ENCODE peak calls at places on chromosomes 7 and 10, in five cellular contexts. Y is neuronal stem cell, L is H9, G is trophoblast cell, P is mesenchymal stem cell. B is an unnamed sample.

GRCh38 chr7:20402297-20403230 is 71.9 kb downstream of the ITGB8 start:
- DNase-seq in Y (no peak), L (no peak), G (no peak), P (no peak), B (no peak)

GRCh38 chr7:94045566-94045965 is 41.4 kb upstream of the BET1 start:
- DNase-seq in L (no peak), G (no peak), Y (no peak), P (no peak), B (no peak)

GRCh38 chr7:45661302-45661995 is 87.3 kb downstream of the ADCY1 start:
- DNase-seq in P (no peak), L (peak), G (no peak), Y (no peak), B (no peak)

GRCh38 chr7:107663196-107663595 is 2.6 kb downstream of the SLC26A4 start:
- DNase-seq in Y (no peak), L (no peak), P (no peak), G (no peak), B (no peak)

GRCh38 chr10:132516771-132517725 is 20.5 kb upstream of the INPP5A start:
- DNase-seq in P (peak), G (peak), L (peak), Y (peak), B (peak)

GRCh38 chr7:15929406-15929805 is 242.9 kb upstream of the MEOX2 start:
- DNase-seq in L (no peak), G (no peak), Y (no peak), P (no peak), B (no peak)

GRCh38 chr7:25809441-25809840 is 342.6 kb upstream of the NFE2L3 start:
- DNase-seq in G (no peak), L (no peak), P (no peak), Y (no peak), B (no peak)

GRCh38 chr7:118158766-118159165 is 25.2 kb upstream of the LSM8 start:
- DNase-seq in L (no peak), G (no peak), Y (peak), P (no peak), B (no peak)

GRCh38 chr7:29619111-29619510 is 55.5 kb downstream of the PRR15 start:
- DNase-seq in G (peak), Y (no peak), P (no peak), L (no peak), B (no peak)

GRCh38 chr7:23467731-23468720 is 2.3 kb downstream of the IGF2BP3 start:
- DNase-seq in G (peak), P (peak), L (peak), Y (peak), B (no peak)

GRCh38 chr7:106512217-106512616 is 148.7 kb downstream of the CCDC71L start:
- DNase-seq in L (no peak), G (no peak), Y (no peak), P (no peak), B (no peak)

GRCh38 chr10:124472071-124472470 is 10.4 kb downstream of the LHPP start:
- DNase-seq in P (no peak), L (no peak), Y (no peak), G (no peak), B (no peak)

GRCh38 chr7:153858335-153858734 is 193.9 kb upstream of the DPP6 start:
- DNase-seq in G (peak), Y (no peak), L (no peak), P (no peak), B (no peak)

GRCh38 chr10:13839430-13839986 is 252.7 kb downstream of the PRPF18 start:
- DNase-seq in P (peak), G (peak), Y (no peak), L (no peak), B (no peak)

GRCh38 chr10:103641326-103641725 is 147.8 kb downstream of the NEURL1 start:
- DNase-seq in Y (no peak), G (no peak), L (no peak), P (no peak), B (no peak)

GRCh38 chr10:48533540-48533939 is 71.3 kb downstream of the ARHGAP22 start:
- DNase-seq in G (no peak), L (no peak), Y (no peak), P (no peak), B (no peak)

GRCh38 chr7:92242972-92243371 is 2.7 kb downstream of the KRIT1 start:
- DNase-seq in G (no peak), L (no peak), P (no peak), Y (no peak), B (no peak)

GRCh38 chr10:93481931-93482834 is at the start of gene MYOF:
- DNase-seq in P (peak), G (peak), L (peak), Y (peak), B (peak)

DNA sequence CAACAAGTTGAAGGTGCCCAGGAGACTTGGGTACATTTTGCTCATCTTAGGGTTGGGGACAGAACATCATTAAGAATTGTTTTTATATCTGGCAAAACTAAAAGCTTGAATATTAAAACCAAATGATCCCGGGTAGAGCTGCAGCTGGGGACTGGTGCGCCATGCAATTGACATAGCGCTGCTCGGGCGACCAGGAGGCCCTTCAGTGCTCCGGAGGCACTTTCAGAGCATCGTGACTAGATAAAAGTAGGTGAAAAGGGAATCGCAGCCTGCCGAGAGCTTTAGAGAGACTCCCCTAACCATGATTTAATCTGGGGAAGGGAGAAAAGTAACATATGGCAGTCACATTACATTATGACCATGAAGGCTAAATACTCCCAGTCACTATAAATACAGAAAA is 21.4 kb downstream of the FOXK1 start:
- DNase-seq in G (no peak), L (no peak), Y (no peak), P (no peak), B (no peak)
- H2BK12ac ChIP-seq in G (no peak), L (no peak), Y (no peak), P (peak), B (no peak)

GRCh38 chr10:30819306-30820190 is 190.0 kb upstream of the LYZL2 start:
- DNase-seq in L (no peak), Y (no peak), P (peak), G (no peak), B (no peak)

GRCh38 chr10:30818854-30819253 is 189.3 kb upstream of the LYZL2 start:
- DNase-seq in L (no peak), P (no peak), Y (no peak), G (peak), B (no peak)

GRCh38 chr10:30817541-30817940 is 188.0 kb upstream of the LYZL2 start:
- DNase-seq in G (no peak), Y (no peak), L (no peak), P (no peak), B (no peak)

GRCh38 chr10:30816812-30817193 is 187.2 kb upstream of the LYZL2 start:
- DNase-seq in G (no peak), P (no peak), Y (no peak), L (no peak), B (no peak)

GRCh38 chr10:30818010-30818660 is 188.6 kb upstream of the LYZL2 start:
- DNase-seq in Y (no peak), P (peak), L (no peak), G (peak), B (no peak)
- H2BK12ac ChIP-seq in Y (peak), P (peak), L (no peak), G (no peak), B (no peak)

GRCh38 chr7:138979988-138980574 is 1.1 kb downstream of the KIAA1549 start:
- DNase-seq in L (no peak), P (peak), G (peak), Y (no peak), B (no peak)

GRCh38 chr7:138982204-138982623 is 1.0 kb upstream of the KIAA1549 start:
- DNase-seq in P (peak), G (no peak), Y (no peak), L (no peak), B (no peak)

GRCh38 chr7:138979226-138979979 is 1.8 kb downstream of the KIAA1549 start:
- DNase-seq in Y (no peak), P (peak), L (no peak), G (peak), B (no peak)

GRCh38 chr7:138980575-138981285 is 459 bp downstream of the KIAA1549 start:
- DNase-seq in Y (no peak), L (no peak), G (peak), P (peak), B (peak)

DNA sequence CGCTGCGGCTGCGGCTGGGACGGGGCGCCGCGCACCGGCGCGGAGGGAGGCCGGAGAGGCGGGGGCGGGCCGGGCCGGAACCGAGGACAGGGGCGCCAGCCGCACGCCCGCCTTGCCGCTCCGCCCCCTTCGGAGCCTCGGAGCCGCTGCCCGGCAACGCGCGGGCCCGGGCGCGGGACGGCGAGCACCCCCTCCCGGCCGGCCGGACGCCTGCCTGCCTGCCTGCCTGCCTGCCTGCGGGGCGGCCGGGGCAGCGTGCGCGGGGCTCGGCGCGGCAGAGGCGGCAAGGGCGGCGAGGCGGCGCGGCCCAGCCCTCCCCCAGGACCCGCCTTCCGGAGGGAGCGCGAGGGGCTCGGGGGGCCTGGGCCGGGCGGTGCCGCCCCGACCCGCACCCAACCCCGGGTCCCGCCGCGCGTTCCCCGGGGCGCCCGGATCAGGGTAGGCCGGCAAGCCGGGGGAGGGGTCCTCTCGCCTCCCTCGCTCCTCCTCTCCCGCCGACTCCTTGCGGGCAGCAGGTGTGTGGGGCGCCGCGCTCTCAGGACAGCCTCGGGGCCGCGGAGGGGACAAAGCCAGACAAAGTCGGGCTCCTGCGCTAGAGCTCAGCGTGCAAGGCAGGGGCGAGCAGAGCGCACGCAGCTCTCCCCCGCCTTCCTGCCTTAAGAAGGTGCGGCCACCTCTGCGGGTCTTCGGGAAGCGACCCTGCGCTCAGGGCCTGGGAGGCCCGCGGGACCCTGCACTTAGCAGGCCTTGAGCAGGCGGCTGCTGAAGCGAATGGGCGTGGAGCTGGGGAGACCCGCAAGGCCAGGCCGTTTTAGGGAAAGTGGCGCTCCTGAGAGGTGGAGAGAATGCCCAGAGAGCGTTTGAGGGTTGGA is at the start of gene KIAA1549:
- DNase-seq in G (peak), P (peak), L (peak), Y (peak), B (no peak)
- H2BK12ac ChIP-seq in G (peak), P (peak), L (no peak), Y (no peak), B (peak)

GRCh38 chr7:42244828-42245227 is 7.8 kb upstream of the GLI3 start:
- DNase-seq in L (no peak), G (no peak), Y (no peak), P (peak), B (no peak)

GRCh38 chr7:42248579-42248978 is 11.6 kb upstream of the GLI3 start:
- DNase-seq in Y (no peak), G (no peak), L (no peak), P (no peak), B (no peak)

GRCh38 chr7:42250411-42250810 is 13.4 kb upstream of the GLI3 start:
- DNase-seq in G (no peak), P (no peak), Y (no peak), L (no peak), B (no peak)

GRCh38 chr7:42242381-42242780 is 5.4 kb upstream of the GLI3 start:
- DNase-seq in G (no peak), L (no peak), Y (no peak), P (no peak), B (no peak)

GRCh38 chr7:42247301-42247700 is 10.3 kb upstream of the GLI3 start:
- DNase-seq in G (peak), P (peak), L (no peak), Y (no peak), B (no peak)
- H2BK12ac ChIP-seq in G (no peak), P (peak), L (no peak), Y (no peak), B (no peak)

GRCh38 chr10:8149991-8150390 is 95.5 kb downstream of the GATA3 start:
- DNase-seq in G (no peak), Y (no peak), L (no peak), P (no peak), B (no peak)

GRCh38 chr10:8150401-8150905 is 96.0 kb downstream of the GATA3 start:
- DNase-seq in G (no peak), Y (no peak), L (no peak), P (no peak), B (no peak)

GRCh38 chr10:8151086-8151485 is 96.6 kb downstream of the GATA3 start:
- DNase-seq in G (no peak), Y (no peak), P (no peak), L (no peak), B (no peak)

GRCh38 chr10:8144496-8144895 is 90.0 kb downstream of the GATA3 start:
- DNase-seq in P (peak), G (no peak), Y (no peak), L (no peak), B (no peak)

DNA sequence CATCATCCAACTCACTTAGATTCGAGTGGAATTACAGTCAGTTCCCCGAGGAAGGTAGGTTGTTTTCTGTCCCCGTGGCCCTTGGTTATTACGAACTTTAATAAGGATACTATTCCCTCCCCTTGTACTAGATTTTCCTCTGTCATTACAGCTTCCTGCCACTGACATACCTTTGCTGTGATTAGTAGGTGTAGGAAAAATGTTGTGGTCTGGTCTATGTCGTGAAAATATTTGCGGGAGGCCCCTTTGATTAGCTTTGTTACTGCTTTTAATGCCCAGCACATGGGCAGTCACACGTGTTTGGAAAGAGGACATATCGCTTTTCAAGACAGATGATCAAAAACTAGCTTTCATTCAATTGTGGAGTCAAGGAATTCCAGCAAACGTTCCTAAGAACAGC is 92.2 kb downstream of the GATA3 start:
- DNase-seq in L (no peak), G (peak), P (no peak), Y (no peak), B (no peak)
- H2BK12ac ChIP-seq in L (no peak), G (no peak), P (no peak), Y (no peak), B (no peak)

DNA sequence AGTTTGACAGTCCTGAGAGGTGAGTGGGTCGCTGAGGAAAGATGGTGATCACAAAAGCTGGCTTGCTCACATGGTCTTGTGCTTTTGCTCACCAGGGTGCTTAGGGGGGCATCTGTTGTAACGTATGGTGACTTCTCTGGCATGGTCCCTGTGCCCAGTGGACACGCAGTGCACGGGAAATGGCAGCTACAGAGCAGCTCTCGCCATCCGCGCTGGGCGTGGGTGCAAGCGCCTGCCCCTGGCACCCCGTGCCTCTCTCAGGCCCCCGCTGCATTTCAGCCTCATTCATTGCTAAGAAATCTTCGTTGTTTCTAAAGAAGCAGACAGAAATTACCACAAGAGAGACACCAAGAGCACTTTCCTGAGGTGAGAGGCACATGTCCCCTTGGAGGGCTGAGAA is 101.2 kb downstream of the FANK1 start:
- DNase-seq in P (no peak), G (no peak), Y (no peak), L (no peak), B (no peak)
- H2BK12ac ChIP-seq in P (no peak), G (no peak), Y (no peak), L (no peak), B (no peak)

DNA sequence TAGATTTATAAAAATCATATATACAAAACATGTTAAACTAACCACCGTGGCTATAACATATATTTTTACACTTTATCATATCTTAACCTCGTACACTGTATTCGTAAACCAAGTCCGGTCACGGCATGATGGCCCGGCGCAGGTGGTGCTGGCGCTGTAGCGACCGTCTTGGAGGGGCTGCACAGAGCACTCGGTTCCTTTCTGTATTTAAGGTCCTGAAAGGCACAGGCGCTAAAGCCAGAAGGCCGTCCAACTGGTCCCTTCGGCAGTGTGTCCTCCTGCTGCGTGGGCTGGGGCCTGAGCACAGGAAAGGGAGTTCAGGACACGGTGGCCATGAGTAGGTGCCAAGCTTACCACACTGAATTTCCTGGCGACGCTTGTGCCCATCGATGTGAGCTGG is 33.8 kb downstream of the AMZ1 start:
- DNase-seq in G (no peak), Y (no peak), P (no peak), L (no peak), B (no peak)
- H2BK12ac ChIP-seq in G (no peak), Y (no peak), P (no peak), L (no peak), B (no peak)